ENCODE peak calls at places on chromosomes 12 and 14, in six cellular contexts. P is stimulated activated naive CD8-positive, alpha-beta T cell treated with anti-CD3 and anti-CD28 coated beads, Interleukin-15, Interleukin-2, amounts not matched to agents 100 U/mL and 50 U/mL, for 24 hours; O is central memory CD4-positive, alpha-beta T cell; R is ELF-1; D is stimulated activated CD4-positive, alpha-beta T cell treated with anti-CD3 and anti-CD28 coated beads, Interleukin-15, amount 100 ng/mL, for 24 hours; Q is COR-L47. K is an unnamed sample.
A peak's percentile ranks its signal among the peaks of the same experiment; 100 is the strongest.

GRCh38 chr14:68687746-68688145 is 105.1 kb downstream of the ZFP36L1 start:
- DNase-seq in O (no peak), D (no peak), R (peak; percentile 25), Q (no peak), P (no peak), K (peak; percentile 46)

GRCh38 chr14:83425138-83425537 is 1891.5 kb upstream of the SEL1L start:
- DNase-seq in D (no peak), P (no peak), R (no peak), O (no peak), Q (no peak), K (no peak)

GRCh38 chr12:123050331-123050809 is 69.9 kb downstream of the ARL6IP4 start:
- DNase-seq in P (no peak), O (no peak), D (no peak), R (peak; percentile 43), Q (no peak), K (peak; percentile 61)

GRCh38 chr12:70365648-70366518 is at the start of gene KCNMB4:
- DNase-seq in D (peak; percentile 86), P (peak; percentile 83), Q (peak; percentile 71), O (peak; percentile 63), R (peak; percentile 79), K (peak; percentile 65)

GRCh38 chr12:25781223-25781622 is 177.3 kb upstream of the RASSF8 start:
- DNase-seq in O (no peak), Q (no peak), P (no peak), D (no peak), R (no peak), K (no peak)

GRCh38 chr14:95875831-95876768 is 532 bp upstream of the TUNAR start:
- DNase-seq in P (no peak), Q (peak; percentile 82), D (no peak), R (peak; percentile 45), O (no peak), K (no peak)

GRCh38 chr14:96581902-96582640 is 79.9 kb downstream of the PAPOLA start:
- DNase-seq in D (no peak), P (no peak), O (no peak), Q (no peak), R (peak; percentile 1), K (no peak)

GRCh38 chr14:75274045-75274898 is 4.4 kb upstream of the FOS start:
- DNase-seq in R (no peak), O (no peak), Q (no peak), P (no peak), D (no peak), K (no peak)

GRCh38 chr14:43243168-43243567 is 1263.9 kb downstream of the FSCB start:
- DNase-seq in D (no peak), R (no peak), O (no peak), Q (no peak), P (no peak), K (no peak)

GRCh38 chr12:109358154-109358869 is 10.6 kb downstream of the MYO1H start:
- DNase-seq in D (no peak), P (no peak), Q (no peak), R (no peak), O (no peak), K (no peak)

GRCh38 chr14:92760524-92760805 is 12.0 kb upstream of the LGMN start:
- DNase-seq in P (no peak), Q (no peak), O (no peak), R (no peak), D (no peak), K (no peak)

GRCh38 chr12:110637869-110638441 is 24.0 kb downstream of the TCTN1 start:
- DNase-seq in O (no peak), Q (no peak), R (no peak), P (no peak), D (no peak), K (no peak)

GRCh38 chr12:27733052-27733656 is 22.5 kb downstream of the MRPS35 start:
- DNase-seq in O (peak; percentile 23), Q (no peak), P (peak; percentile 15), D (peak; percentile 42), R (no peak), K (peak; percentile 25)

GRCh38 chr12:116164976-116165425 is 112.5 kb downstream of the MED13L start:
- DNase-seq in R (no peak), O (no peak), P (no peak), D (no peak), Q (no peak), K (no peak)

GRCh38 chr14:52547027-52547426 is 5.3 kb downstream of the TXNDC16 start:
- DNase-seq in R (no peak), Q (no peak), P (no peak), D (no peak), O (no peak), K (no peak)

GRCh38 chr14:68715032-68715924 is 77.6 kb downstream of the ZFP36L1 start:
- DNase-seq in P (no peak), D (peak; percentile 36), O (no peak), R (no peak), Q (no peak), K (no peak)

GRCh38 chr12:3381059-3382047 is 109.7 kb upstream of the PRMT8 start:
- DNase-seq in D (no peak), Q (no peak), P (no peak), O (no peak), R (no peak), K (no peak)

GRCh38 chr12:91877461-91878230 is 268.0 kb downstream of the BTG1 start:
- DNase-seq in Q (no peak), R (no peak), O (peak; percentile 67), P (peak; percentile 37), D (peak; percentile 39), K (no peak)

GRCh38 chr12:100229036-100229635 is 28.5 kb downstream of the ACTR6 start:
- DNase-seq in O (no peak), Q (peak; percentile 8), P (no peak), R (peak; percentile 18), D (no peak), K (no peak)

GRCh38 chr14:68191567-68192321 is 372.2 kb downstream of the RAD51B start:
- DNase-seq in D (no peak), O (no peak), R (no peak), Q (no peak), P (no peak), K (no peak)

GRCh38 chr12:132030367-132031038 is 80.8 kb downstream of the EP400 start:
- DNase-seq in R (no peak), P (no peak), D (no peak), O (no peak), Q (no peak), K (peak; percentile 26)

GRCh38 chr12:57571926-57572762 is 18.8 kb upstream of the PIP4K2C start:
- DNase-seq in R (no peak), Q (no peak), P (no peak), D (no peak), O (no peak), K (no peak)

GRCh38 chr12:49233842-49234526 is 30.9 kb upstream of the TUBA1C start:
- DNase-seq in P (peak; percentile 27), O (no peak), R (no peak), Q (peak; percentile 93), D (peak; percentile 33), K (no peak)

GRCh38 chr12:54197037-54197909 is 8.5 kb upstream of the SMUG1 start:
- DNase-seq in D (no peak), O (no peak), P (no peak), R (peak; percentile 51), Q (no peak), K (peak; percentile 56)

GRCh38 chr12:104720346-104721064 is 237.6 kb downstream of the SLC41A2 start:
- DNase-seq in P (peak; percentile 69), Q (no peak), D (peak; percentile 66), O (peak; percentile 91), R (no peak), K (no peak)

GRCh38 chr14:21001218-21001617 is 2.1 kb downstream of the SLC39A2 start:
- DNase-seq in O (no peak), P (no peak), Q (no peak), D (no peak), R (no peak), K (no peak)

GRCh38 chr14:50816419-50817047 is 14.4 kb downstream of the NIN start:
- DNase-seq in Q (no peak), O (no peak), P (no peak), D (no peak), R (no peak), K (peak; percentile 22)

GRCh38 chr14:91094772-91095171 is 19.1 kb upstream of the DGLUCY start:
- DNase-seq in R (no peak), P (no peak), D (no peak), O (no peak), Q (no peak), K (no peak)

GRCh38 chr12:110733089-110733715 is 9.5 kb downstream of the PPP1CC start:
- DNase-seq in D (no peak), O (no peak), P (no peak), Q (no peak), R (no peak), K (peak; percentile 43)

GRCh38 chr12:30977124-30977523 is 50.6 kb downstream of the TSPAN11 start:
- DNase-seq in D (no peak), P (no peak), Q (no peak), R (no peak), O (no peak), K (peak; percentile 36)

GRCh38 chr12:116667752-116668151 is 70.1 kb downstream of the SPRING1 start:
- DNase-seq in R (no peak), Q (no peak), O (no peak), D (no peak), P (no peak), K (no peak)

GRCh38 chr12:1760566-1761382 is 59.6 kb upstream of the LRTM2 start:
- DNase-seq in D (no peak), O (no peak), R (no peak), Q (no peak), P (no peak), K (peak; percentile 30)

GRCh38 chr12:86838264-86838663 is 582.1 kb upstream of the MGAT4C start:
- DNase-seq in R (no peak), P (no peak), D (no peak), Q (no peak), O (no peak), K (no peak)

GRCh38 chr14:90660865-90661570 is 155.2 kb downstream of the TTC7B start:
- DNase-seq in O (no peak), D (no peak), R (no peak), Q (no peak), P (no peak), K (no peak)

GRCh38 chr12:46489951-46490388 is 117.4 kb upstream of the SLC38A2 start:
- DNase-seq in P (no peak), Q (no peak), D (no peak), R (no peak), O (no peak), K (no peak)

GRCh38 chr14:77570706-77571293 is 45.6 kb downstream of the SPTLC2 start:
- DNase-seq in Q (no peak), P (no peak), R (no peak), O (no peak), D (no peak), K (no peak)

GRCh38 chr14:99393059-99393655 is 87.5 kb downstream of the SETD3 start:
- DNase-seq in P (peak; percentile 44), D (peak; percentile 58), O (peak; percentile 19), Q (peak; percentile 4), R (peak; percentile 74), K (no peak)

K was measured in MG63.